ENCODE peak calls at places on chromosomes 6 and 20, in seven cellular contexts. One of them, this sample, is unnamed.

GRCh38 chr20:1734269-1734858 is 76.8 kb upstream of the SIRPG start:
- DNase-seq in Peyer's patch: no peak
- DNase-seq in lower leg skin: no peak
- DNase-seq in cardiac muscle cell: no peak
- DNase-seq in GM12865: peak
- DNase-seq in dorsolateral prefrontal cortex: no peak
- DNase-seq in epithelial cell of esophagus: peak
- DNase-seq in this sample: no peak

GRCh38 chr20:16713056-16713455 is 16.8 kb upstream of the SNRPB2 start:
- DNase-seq in Peyer's patch: no peak
- DNase-seq in lower leg skin: no peak
- DNase-seq in cardiac muscle cell: no peak
- DNase-seq in GM12865: peak
- DNase-seq in dorsolateral prefrontal cortex: no peak
- DNase-seq in epithelial cell of esophagus: no peak
- DNase-seq in this sample: no peak

GRCh38 chr6:45419574-45420082 is 41.9 kb upstream of the SUPT3H start:
- DNase-seq in Peyer's patch: peak
- DNase-seq in lower leg skin: peak
- DNase-seq in cardiac muscle cell: peak
- DNase-seq in GM12865: peak
- DNase-seq in dorsolateral prefrontal cortex: no peak
- DNase-seq in epithelial cell of esophagus: peak
- DNase-seq in this sample: peak

GRCh38 chr6:160315310-160315709 is 32.9 kb upstream of the SLC22A3 start:
- DNase-seq in Peyer's patch: no peak
- DNase-seq in lower leg skin: no peak
- DNase-seq in cardiac muscle cell: no peak
- DNase-seq in GM12865: no peak
- DNase-seq in dorsolateral prefrontal cortex: no peak
- DNase-seq in epithelial cell of esophagus: peak
- DNase-seq in this sample: no peak

GRCh38 chr20:4512891-4513550 is 208.7 kb upstream of the PRND start:
- DNase-seq in Peyer's patch: no peak
- DNase-seq in lower leg skin: no peak
- DNase-seq in cardiac muscle cell: no peak
- DNase-seq in GM12865: no peak
- DNase-seq in dorsolateral prefrontal cortex: no peak
- DNase-seq in epithelial cell of esophagus: peak
- DNase-seq in this sample: no peak

GRCh38 chr6:501891-502601 is 110.5 kb downstream of the IRF4 start:
- DNase-seq in Peyer's patch: no peak
- DNase-seq in lower leg skin: no peak
- DNase-seq in cardiac muscle cell: no peak
- DNase-seq in GM12865: peak
- DNase-seq in dorsolateral prefrontal cortex: no peak
- DNase-seq in epithelial cell of esophagus: no peak
- DNase-seq in this sample: no peak

GRCh38 chr6:429515-430121 is 38.1 kb downstream of the IRF4 start:
- DNase-seq in Peyer's patch: no peak
- DNase-seq in lower leg skin: no peak
- DNase-seq in cardiac muscle cell: no peak
- DNase-seq in GM12865: no peak
- DNase-seq in dorsolateral prefrontal cortex: no peak
- DNase-seq in epithelial cell of esophagus: no peak
- DNase-seq in this sample: no peak

GRCh38 chr6:133170602-133171001 is 70.6 kb upstream of the EYA4 start:
- DNase-seq in Peyer's patch: no peak
- DNase-seq in lower leg skin: no peak
- DNase-seq in cardiac muscle cell: no peak
- DNase-seq in GM12865: no peak
- DNase-seq in dorsolateral prefrontal cortex: no peak
- DNase-seq in epithelial cell of esophagus: peak
- DNase-seq in this sample: no peak

GRCh38 chr20:62917720-62918119 is 8.6 kb downstream of the DIDO1 start:
- DNase-seq in Peyer's patch: no peak
- DNase-seq in lower leg skin: no peak
- DNase-seq in cardiac muscle cell: no peak
- DNase-seq in GM12865: no peak
- DNase-seq in dorsolateral prefrontal cortex: no peak
- DNase-seq in epithelial cell of esophagus: no peak
- DNase-seq in this sample: no peak

GRCh38 chr20:44134897-44135810 is 51.8 kb downstream of the JPH2 start:
- DNase-seq in Peyer's patch: no peak
- DNase-seq in lower leg skin: no peak
- DNase-seq in cardiac muscle cell: peak
- DNase-seq in GM12865: peak
- DNase-seq in dorsolateral prefrontal cortex: no peak
- DNase-seq in epithelial cell of esophagus: peak
- DNase-seq in this sample: no peak

GRCh38 chr20:2465100-2465499 is 5.5 kb downstream of the SNRPB start:
- DNase-seq in Peyer's patch: no peak
- DNase-seq in lower leg skin: no peak
- DNase-seq in cardiac muscle cell: no peak
- DNase-seq in GM12865: no peak
- DNase-seq in dorsolateral prefrontal cortex: no peak
- DNase-seq in epithelial cell of esophagus: no peak
- DNase-seq in this sample: no peak

GRCh38 chr6:144725731-144726522 is 440.8 kb downstream of the UTRN start:
- DNase-seq in Peyer's patch: no peak
- DNase-seq in lower leg skin: no peak
- DNase-seq in cardiac muscle cell: no peak
- DNase-seq in GM12865: peak
- DNase-seq in dorsolateral prefrontal cortex: no peak
- DNase-seq in epithelial cell of esophagus: peak
- DNase-seq in this sample: no peak

GRCh38 chr6:144568241-144568640 is 283.1 kb downstream of the UTRN start:
- DNase-seq in Peyer's patch: no peak
- DNase-seq in lower leg skin: no peak
- DNase-seq in cardiac muscle cell: no peak
- DNase-seq in GM12865: no peak
- DNase-seq in dorsolateral prefrontal cortex: no peak
- DNase-seq in epithelial cell of esophagus: no peak
- DNase-seq in this sample: no peak

GRCh38 chr20:36467076-36467999 is 74.0 kb upstream of the MYL9 start:
- DNase-seq in Peyer's patch: peak
- DNase-seq in lower leg skin: peak
- DNase-seq in cardiac muscle cell: no peak
- DNase-seq in GM12865: peak
- DNase-seq in dorsolateral prefrontal cortex: peak
- DNase-seq in epithelial cell of esophagus: peak
- DNase-seq in this sample: no peak

GRCh38 chr6:3240595-3240994 is 13.1 kb upstream of the TUBB2B start:
- DNase-seq in Peyer's patch: no peak
- DNase-seq in lower leg skin: no peak
- DNase-seq in cardiac muscle cell: no peak
- DNase-seq in GM12865: no peak
- DNase-seq in dorsolateral prefrontal cortex: no peak
- DNase-seq in epithelial cell of esophagus: no peak
- DNase-seq in this sample: no peak

GRCh38 chr6:44696099-44696498 is 308.6 kb downstream of the CDC5L start:
- DNase-seq in Peyer's patch: no peak
- DNase-seq in lower leg skin: peak
- DNase-seq in cardiac muscle cell: no peak
- DNase-seq in GM12865: no peak
- DNase-seq in dorsolateral prefrontal cortex: no peak
- DNase-seq in epithelial cell of esophagus: peak
- DNase-seq in this sample: no peak

GRCh38 chr6:3906191-3907019 is 57.2 kb downstream of the FAM50B start:
- DNase-seq in Peyer's patch: peak
- DNase-seq in lower leg skin: peak
- DNase-seq in cardiac muscle cell: peak
- DNase-seq in GM12865: no peak
- DNase-seq in dorsolateral prefrontal cortex: no peak
- DNase-seq in epithelial cell of esophagus: no peak
- DNase-seq in this sample: no peak

GRCh38 chr20:36644032-36644712 is 1.8 kb downstream of the SLA2 start:
- DNase-seq in Peyer's patch: no peak
- DNase-seq in lower leg skin: no peak
- DNase-seq in cardiac muscle cell: no peak
- DNase-seq in GM12865: peak
- DNase-seq in dorsolateral prefrontal cortex: no peak
- DNase-seq in epithelial cell of esophagus: no peak
- DNase-seq in this sample: no peak

GRCh38 chr6:111487656-111488055 is 4.6 kb upstream of the REV3L start:
- DNase-seq in Peyer's patch: no peak
- DNase-seq in lower leg skin: no peak
- DNase-seq in cardiac muscle cell: no peak
- DNase-seq in GM12865: peak
- DNase-seq in dorsolateral prefrontal cortex: no peak
- DNase-seq in epithelial cell of esophagus: peak
- DNase-seq in this sample: no peak

GRCh38 chr6:161319231-161319630 is 45.4 kb upstream of the AGPAT4 start:
- DNase-seq in Peyer's patch: no peak
- DNase-seq in lower leg skin: no peak
- DNase-seq in cardiac muscle cell: no peak
- DNase-seq in GM12865: no peak
- DNase-seq in dorsolateral prefrontal cortex: no peak
- DNase-seq in epithelial cell of esophagus: no peak
- DNase-seq in this sample: no peak

GRCh38 chr6:111185954-111186353 is 98.7 kb downstream of the SLC16A10 start:
- DNase-seq in Peyer's patch: no peak
- DNase-seq in lower leg skin: no peak
- DNase-seq in cardiac muscle cell: no peak
- DNase-seq in GM12865: no peak
- DNase-seq in dorsolateral prefrontal cortex: no peak
- DNase-seq in epithelial cell of esophagus: no peak
- DNase-seq in this sample: no peak

GRCh38 chr20:57086066-57086465 is 180.4 kb downstream of the BMP7 start:
- DNase-seq in Peyer's patch: no peak
- DNase-seq in lower leg skin: no peak
- DNase-seq in cardiac muscle cell: no peak
- DNase-seq in GM12865: no peak
- DNase-seq in dorsolateral prefrontal cortex: no peak
- DNase-seq in epithelial cell of esophagus: no peak
- DNase-seq in this sample: no peak

GRCh38 chr20:3082306-3082951 is 2.1 kb downstream of the AVP start:
- DNase-seq in Peyer's patch: no peak
- DNase-seq in lower leg skin: no peak
- DNase-seq in cardiac muscle cell: peak
- DNase-seq in GM12865: no peak
- DNase-seq in dorsolateral prefrontal cortex: no peak
- DNase-seq in epithelial cell of esophagus: no peak
- DNase-seq in this sample: no peak

GRCh38 chr20:858011-858410 is 24.5 kb downstream of the FAM110A start:
- DNase-seq in Peyer's patch: no peak
- DNase-seq in lower leg skin: no peak
- DNase-seq in cardiac muscle cell: no peak
- DNase-seq in GM12865: no peak
- DNase-seq in dorsolateral prefrontal cortex: no peak
- DNase-seq in epithelial cell of esophagus: peak
- DNase-seq in this sample: no peak

GRCh38 chr6:12714022-12714421 is 2.5 kb upstream of the PHACTR1 start:
- DNase-seq in Peyer's patch: no peak
- DNase-seq in lower leg skin: no peak
- DNase-seq in cardiac muscle cell: no peak
- DNase-seq in GM12865: no peak
- DNase-seq in dorsolateral prefrontal cortex: no peak
- DNase-seq in epithelial cell of esophagus: no peak
- DNase-seq in this sample: no peak

GRCh38 chr6:92688328-92688727 is 731.0 kb downstream of the EPHA7 start:
- DNase-seq in Peyer's patch: no peak
- DNase-seq in lower leg skin: no peak
- DNase-seq in cardiac muscle cell: no peak
- DNase-seq in GM12865: peak
- DNase-seq in dorsolateral prefrontal cortex: no peak
- DNase-seq in epithelial cell of esophagus: no peak
- DNase-seq in this sample: no peak

GRCh38 chr6:109351231-109352132 is 30.8 kb downstream of the CD164 start:
- DNase-seq in Peyer's patch: no peak
- DNase-seq in lower leg skin: no peak
- DNase-seq in cardiac muscle cell: no peak
- DNase-seq in GM12865: no peak
- DNase-seq in dorsolateral prefrontal cortex: no peak
- DNase-seq in epithelial cell of esophagus: peak
- DNase-seq in this sample: no peak

GRCh38 chr6:56741472-56741871 is 98.8 kb upstream of the DST start:
- DNase-seq in Peyer's patch: no peak
- DNase-seq in lower leg skin: no peak
- DNase-seq in cardiac muscle cell: no peak
- DNase-seq in GM12865: no peak
- DNase-seq in dorsolateral prefrontal cortex: no peak
- DNase-seq in epithelial cell of esophagus: no peak
- DNase-seq in this sample: no peak
- H3K4me3 ChIP-seq in Peyer's patch: no peak
- H3K4me3 ChIP-seq in lower leg skin: no peak
- H3K4me3 ChIP-seq in cardiac muscle cell: no peak
- H3K4me3 ChIP-seq in GM12865: peak
- H3K4me3 ChIP-seq in dorsolateral prefrontal cortex: peak
- H3K4me3 ChIP-seq in epithelial cell of esophagus: no peak
- H3K4me3 ChIP-seq in this sample: no peak

GRCh38 chr6:35359346-35359743 is 17.0 kb downstream of the PPARD start:
- DNase-seq in Peyer's patch: peak
- DNase-seq in lower leg skin: peak
- DNase-seq in cardiac muscle cell: no peak
- DNase-seq in GM12865: no peak
- DNase-seq in dorsolateral prefrontal cortex: no peak
- DNase-seq in epithelial cell of esophagus: no peak
- DNase-seq in this sample: no peak
- H3K4me3 ChIP-seq in Peyer's patch: no peak
- H3K4me3 ChIP-seq in lower leg skin: no peak
- H3K4me3 ChIP-seq in cardiac muscle cell: no peak
- H3K4me3 ChIP-seq in GM12865: no peak
- H3K4me3 ChIP-seq in dorsolateral prefrontal cortex: no peak
- H3K4me3 ChIP-seq in epithelial cell of esophagus: no peak
- H3K4me3 ChIP-seq in this sample: no peak

GRCh38 chr6:163861627-163862026 is 447.1 kb downstream of the QKI start:
- DNase-seq in Peyer's patch: no peak
- DNase-seq in lower leg skin: no peak
- DNase-seq in cardiac muscle cell: no peak
- DNase-seq in GM12865: no peak
- DNase-seq in dorsolateral prefrontal cortex: no peak
- DNase-seq in epithelial cell of esophagus: no peak
- DNase-seq in this sample: no peak
- H3K4me3 ChIP-seq in Peyer's patch: no peak
- H3K4me3 ChIP-seq in lower leg skin: no peak
- H3K4me3 ChIP-seq in cardiac muscle cell: no peak
- H3K4me3 ChIP-seq in GM12865: no peak
- H3K4me3 ChIP-seq in dorsolateral prefrontal cortex: no peak
- H3K4me3 ChIP-seq in epithelial cell of esophagus: no peak
- H3K4me3 ChIP-seq in this sample: no peak

DNA sequence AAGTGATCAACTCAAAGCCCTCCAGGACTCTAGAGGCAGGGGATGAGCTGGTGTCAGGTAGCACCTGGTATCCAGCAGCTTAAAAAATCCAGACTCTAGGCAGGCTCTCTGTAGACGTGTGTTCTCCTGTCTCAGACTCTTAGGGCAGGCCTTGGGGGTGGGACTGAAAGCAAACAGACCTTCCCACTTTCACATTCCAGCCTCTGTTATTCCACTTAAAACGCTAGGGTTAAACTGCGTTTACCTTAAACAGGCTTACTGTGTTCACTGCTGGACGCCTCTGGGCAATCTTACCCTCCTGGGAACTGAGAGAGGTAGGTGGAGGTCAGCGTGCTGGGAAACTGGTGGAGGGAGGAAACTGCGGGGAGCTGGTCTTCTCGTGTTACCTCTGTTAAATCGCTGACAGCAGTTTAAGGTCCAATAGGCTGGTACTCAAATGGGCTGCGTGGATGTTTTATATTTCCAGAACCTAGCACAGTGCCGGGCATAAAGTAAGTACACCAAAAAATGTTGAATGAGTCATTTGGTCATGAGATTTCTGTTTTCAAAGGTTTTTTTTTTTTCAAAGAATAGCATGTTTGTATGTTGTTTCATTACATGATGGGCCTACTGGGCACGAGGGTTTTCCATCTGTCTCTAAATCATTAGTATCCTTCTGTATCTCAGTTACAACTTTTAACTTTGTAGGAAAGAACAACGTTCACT is at the start of gene GCNT2:
- DNase-seq in Peyer's patch: no peak
- DNase-seq in lower leg skin: peak
- DNase-seq in cardiac muscle cell: peak
- DNase-seq in GM12865: peak
- DNase-seq in dorsolateral prefrontal cortex: no peak
- DNase-seq in epithelial cell of esophagus: peak
- DNase-seq in this sample: peak
- H3K4me3 ChIP-seq in Peyer's patch: no peak
- H3K4me3 ChIP-seq in lower leg skin: no peak
- H3K4me3 ChIP-seq in cardiac muscle cell: peak
- H3K4me3 ChIP-seq in GM12865: peak
- H3K4me3 ChIP-seq in dorsolateral prefrontal cortex: no peak
- H3K4me3 ChIP-seq in epithelial cell of esophagus: no peak
- H3K4me3 ChIP-seq in this sample: peak